ENCODE peak calls at places on chromosome 11, in nine cellular contexts. L is breast epithelium; F is dorsolateral prefrontal cortex; M is pancreas; W is A673; A is lung; I is neural progenitor cell; C is body of pancreas; N is CD8-positive, alpha-beta T cell. K is an unnamed sample.

GRCh38 chr11:63929616-63930015 is 9.2 kb upstream of the NAA40 start:
- DNase-seq in N (no peak), W (no peak), A (no peak), L (no peak), F (no peak), I (no peak), C (no peak), M (no peak), K (no peak)

GRCh38 chr11:2777396-2777795 is 77.6 kb upstream of the KCNQ1OT1 start:
- DNase-seq in C (peak), L (peak), W (no peak), M (peak), F (peak), A (peak), I (no peak), N (no peak), K (no peak)

GRCh38 chr11:75777461-75778110 is 9.0 kb downstream of the DGAT2 start:
- DNase-seq in M (peak), L (no peak), A (no peak), N (no peak), W (peak), F (no peak), I (no peak), C (no peak), K (no peak)

GRCh38 chr11:105073486-105074200 is 28.5 kb upstream of the CARD16 start:
- DNase-seq in C (no peak), A (no peak), F (no peak), I (no peak), W (peak), M (no peak), L (no peak), N (no peak), K (no peak)

GRCh38 chr11:110710520-110711381 is 1.5 kb downstream of the ARHGAP20 start:
- DNase-seq in L (peak), N (no peak), C (peak), F (peak), W (peak), I (peak), A (peak), M (peak), K (no peak)

GRCh38 chr11:117985953-117986887 is at the start of gene IL10RA:
- DNase-seq in W (peak), I (peak), A (peak), N (peak), F (peak), L (no peak), M (peak), C (peak), K (peak)

GRCh38 chr11:128187829-128188228 is 399.5 kb downstream of the ETS1 start:
- DNase-seq in I (no peak), W (peak), A (no peak), M (no peak), F (no peak), N (no peak), C (no peak), L (no peak), K (no peak)

GRCh38 chr11:122897606-122898210 is 15.1 kb downstream of the JHY start:
- DNase-seq in A (no peak), C (no peak), I (no peak), F (no peak), W (peak), N (no peak), M (no peak), L (no peak), K (no peak)

GRCh38 chr11:56176318-56176717 is at the start of gene OR5J2:
- DNase-seq in A (no peak), M (no peak), N (no peak), C (no peak), W (no peak), F (no peak), L (no peak), I (no peak), K (no peak)

GRCh38 chr11:98732947-98733346 is 287.8 kb upstream of the CNTN5 start:
- DNase-seq in A (no peak), I (no peak), W (no peak), L (no peak), C (no peak), F (no peak), M (no peak), N (no peak), K (no peak)

GRCh38 chr11:43567396-43567975 is 113.1 kb upstream of the HSD17B12 start:
- DNase-seq in W (peak), M (no peak), N (no peak), L (no peak), F (no peak), C (no peak), I (peak), A (no peak), K (peak)

GRCh38 chr11:85048801-85049200 is 578.3 kb downstream of the DLG2 start:
- DNase-seq in I (no peak), N (no peak), W (no peak), F (no peak), A (no peak), C (no peak), M (no peak), L (no peak), K (no peak)

GRCh38 chr11:102495161-102496042 is 35.1 kb downstream of the MMP7 start:
- DNase-seq in N (peak), L (no peak), A (no peak), C (peak), M (no peak), I (peak), W (peak), F (no peak), K (peak)

GRCh38 chr11:101987370-101987769 is 59.9 kb upstream of the CFAP300 start:
- DNase-seq in N (no peak), C (no peak), I (peak), M (no peak), L (no peak), A (no peak), F (no peak), W (no peak), K (no peak)

GRCh38 chr11:44593194-44593593 is 27.7 kb downstream of the CD82 start:
- DNase-seq in I (no peak), M (no peak), F (peak), A (no peak), C (no peak), N (no peak), W (no peak), L (no peak), K (no peak)

GRCh38 chr11:67484847-67485311 is 2.1 kb downstream of the AIP start:
- DNase-seq in C (no peak), W (no peak), I (no peak), F (no peak), A (no peak), N (peak), M (peak), L (no peak), K (no peak)

GRCh38 chr11:2202071-2202899 is 30.7 kb upstream of the TH start:
- DNase-seq in C (peak), W (no peak), I (no peak), A (peak), F (no peak), M (peak), L (peak), N (no peak), K (no peak)

GRCh38 chr11:12164061-12165014 is 53.9 kb downstream of the MICAL2 start:
- DNase-seq in W (no peak), I (no peak), M (no peak), F (no peak), L (no peak), A (no peak), C (no peak), N (no peak), K (peak)

DNA sequence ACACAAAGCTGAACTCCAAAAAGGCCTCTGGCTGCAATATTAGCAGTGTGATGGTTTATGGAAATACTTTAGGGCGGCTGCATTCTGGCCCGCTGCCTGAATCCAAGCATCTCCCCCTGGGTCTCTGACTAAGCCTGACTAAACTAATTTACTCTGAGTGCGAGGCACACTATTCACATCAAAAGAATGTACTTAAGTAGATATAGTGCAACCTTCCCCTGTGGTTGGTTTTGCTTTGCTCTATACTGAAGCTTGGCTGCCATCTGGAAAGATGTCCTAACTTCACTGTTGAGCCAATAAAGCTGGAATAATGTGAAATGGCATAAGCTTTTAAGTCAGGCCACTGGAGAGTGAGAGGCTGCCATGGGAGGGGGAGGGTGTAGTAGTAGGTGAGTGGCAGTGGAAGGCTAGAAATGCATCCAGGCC is 321.6 kb downstream of the AASDHPPT start:
- DNase-seq in I (peak), M (no peak), A (peak), N (no peak), F (no peak), W (peak), L (no peak), C (peak), K (peak)
- TF ChIP-seq CTCF in I (no peak), M (no peak), A (no peak), N (no peak), F (no peak), W (no peak), L (no peak), C (no peak), K (no peak)

GRCh38 chr11:4184163-4184916 is 89.7 kb downstream of the RRM1 start:
- DNase-seq in C (no peak), W (no peak), I (no peak), F (no peak), A (no peak), L (no peak), N (no peak), M (no peak), K (no peak)

GRCh38 chr11:4185561-4185960 is 91.0 kb downstream of the RRM1 start:
- DNase-seq in L (no peak), A (no peak), C (no peak), M (no peak), I (no peak), N (no peak), F (no peak), W (no peak), K (no peak)

GRCh38 chr11:4183410-4184057 is 88.9 kb downstream of the RRM1 start:
- DNase-seq in L (no peak), M (no peak), N (no peak), C (no peak), F (no peak), W (no peak), I (no peak), A (no peak), K (no peak)

GRCh38 chr11:4187055-4187988 is 92.7 kb downstream of the RRM1 start:
- DNase-seq in L (peak), I (peak), A (peak), W (peak), F (peak), M (peak), C (peak), N (peak), K (peak)

GRCh38 chr11:4186464-4187054 is 92.0 kb downstream of the RRM1 start:
- DNase-seq in I (no peak), W (no peak), F (no peak), L (no peak), A (no peak), N (no peak), M (no peak), C (no peak), K (no peak)
- H3K4me3 ChIP-seq in I (peak), W (peak), F (peak), L (peak), A (no peak), N (peak), M (peak), C (no peak), K (peak)

GRCh38 chr11:69640260-69640994 is 529 bp upstream of the CCND1 start:
- DNase-seq in F (no peak), M (peak), L (no peak), A (no peak), W (peak), C (no peak), I (peak), N (no peak), K (no peak)
- TF ChIP-seq CTCF in F (no peak), M (no peak), L (no peak), A (no peak), W (no peak), C (no peak), I (no peak), N (no peak), K (no peak)

DNA sequence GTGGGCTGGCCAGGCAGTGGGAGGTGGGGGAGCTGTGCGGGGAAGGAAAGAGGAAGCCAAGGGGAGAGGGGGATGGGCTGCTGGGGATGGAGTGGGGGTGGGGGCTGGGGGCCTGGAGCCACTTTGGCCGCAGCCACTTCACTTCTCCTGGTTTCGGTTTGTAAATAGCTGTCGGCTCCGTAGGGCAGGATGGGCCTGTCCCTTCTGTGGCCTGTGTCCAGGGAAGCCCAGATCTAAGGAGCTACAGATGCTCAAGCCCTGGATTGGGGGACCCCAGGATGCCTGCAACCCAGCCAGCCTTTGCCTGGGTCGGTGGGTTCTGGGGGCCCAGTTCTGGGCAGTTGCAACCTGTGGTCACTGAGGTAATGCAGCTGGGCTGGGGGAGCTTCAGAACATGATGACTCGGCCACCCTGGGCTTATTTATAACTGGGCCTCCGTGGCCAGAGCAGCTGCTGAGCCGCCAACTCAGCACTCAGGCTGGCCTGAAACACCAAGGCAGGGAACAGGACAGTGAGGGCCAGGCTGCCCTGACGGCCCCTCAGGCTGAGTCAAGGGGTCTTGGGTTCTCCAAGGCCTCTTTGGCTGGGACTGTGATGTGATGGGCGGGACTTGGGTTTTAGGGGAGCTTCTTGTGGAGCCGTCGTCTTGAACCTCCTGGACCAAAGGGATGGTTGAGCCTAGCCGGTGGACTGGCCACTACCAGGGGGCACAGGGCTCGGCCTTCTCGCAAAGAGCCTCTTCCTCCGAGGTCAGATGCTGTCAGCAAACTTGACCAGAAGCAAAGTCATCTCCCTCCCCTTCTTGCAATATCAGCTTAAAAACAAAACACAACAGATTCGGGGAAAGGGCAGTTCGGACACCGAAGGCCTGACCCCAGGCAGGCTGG is 15.0 kb upstream of the SLC39A13 start:
- DNase-seq in C (no peak), W (no peak), I (peak), F (no peak), M (no peak), L (no peak), N (no peak), A (no peak), K (no peak)
- H3K4me3 ChIP-seq in C (no peak), W (no peak), I (no peak), F (no peak), M (no peak), L (no peak), N (no peak), A (no peak), K (no peak)

GRCh38 chr11:27723685-27724084 is 23.4 kb upstream of the BDNF start:
- DNase-seq in C (no peak), W (no peak), M (no peak), A (no peak), L (no peak), I (no peak), N (no peak), F (no peak), K (no peak)
- TF ChIP-seq CTCF in C (no peak), W (no peak), M (no peak), A (no peak), L (no peak), I (peak), N (no peak), F (no peak), K (peak)

GRCh38 chr11:72584293-72584921 is 89.8 kb downstream of the PDE2A start:
- DNase-seq in A (peak), W (no peak), F (no peak), M (peak), C (peak), I (peak), N (peak), L (no peak), K (no peak)
- H3K4me3 ChIP-seq in A (no peak), W (no peak), F (no peak), M (no peak), C (no peak), I (peak), N (peak), L (peak), K (no peak)

GRCh38 chr11:125869526-125869925 is 17.9 kb upstream of the HYLS1 start:
- DNase-seq in W (no peak), L (no peak), A (no peak), I (no peak), M (no peak), F (no peak), C (no peak), N (no peak), K (no peak)
- TF ChIP-seq CTCF in W (no peak), L (no peak), A (no peak), I (no peak), M (no peak), F (no peak), C (no peak), N (no peak), K (no peak)

DNA sequence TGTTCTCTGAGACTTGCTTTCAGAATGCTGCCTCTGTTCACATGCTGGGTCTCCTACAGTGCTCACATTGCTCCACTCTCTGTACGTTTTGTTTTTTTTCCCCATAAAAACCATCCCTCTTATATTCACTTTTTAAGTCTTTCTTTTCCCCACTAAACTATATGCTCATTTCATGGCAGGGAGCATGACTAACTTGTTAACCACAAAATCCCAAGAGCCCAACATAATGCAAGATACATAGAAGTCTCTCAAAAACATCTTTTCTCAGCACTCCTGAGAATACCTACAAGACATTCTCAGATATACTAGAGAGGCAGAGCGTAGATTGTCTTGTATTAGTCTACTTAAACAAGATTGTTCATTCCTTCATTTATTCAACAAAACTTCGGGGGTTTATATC is 73.3 kb downstream of the FAM76B start:
- DNase-seq in A (no peak), F (no peak), C (no peak), L (no peak), M (no peak), W (no peak), N (no peak), I (no peak), K (peak)
- H3K4me3 ChIP-seq in A (no peak), F (no peak), C (no peak), L (no peak), M (no peak), W (no peak), N (no peak), I (no peak), K (no peak)

GRCh38 chr11:86955111-86955673 is at the start of gene FZD4:
- DNase-seq in M (peak), W (peak), F (peak), L (peak), A (peak), N (peak), I (peak), C (peak), K (peak)
- TF ChIP-seq CTCF in M (no peak), W (no peak), F (no peak), L (no peak), A (no peak), N (no peak), I (no peak), C (no peak), K (no peak)

K was measured in astrocyte of the cerebellum.